ENCODE peak calls at places on chromosome 7, in ten cellular contexts. P is stimulated activated memory B cell treated with anti-CD40 and anti-IgM and Interleukin-4, amounts not matched to agents 10 μg/mL and 1 μg/mL and 100 μg/mL, for 72 hours; C is activated CD8-positive, alpha-beta T cell treated with anti-CD3 and anti-CD28 coated beads for 36 hours; Z is left lung; R is activated CD4-positive, alpha-beta T cell treated with anti-CD3 and anti-CD28 coated beads for 36 hours; T is stimulated activated naive CD8-positive, alpha-beta T cell treated with anti-CD3 and anti-CD28 coated beads, Interleukin-15, amount 100 ng/mL, for 72 hours; F is PC-3; Y is left cardiac atrium; J is HepG2; U is left lobe of liver. K is an unnamed sample.

GRCh38 chr7:112866424-112866823 is 76.2 kb upstream of the TMEM168 start:
- ATAC-seq in P (peak; percentile 60), C (no peak), Z (peak; percentile 87), R (no peak), T (no peak), F (no peak), Y (peak; percentile 47), J (no peak), U (no peak), K (no peak)

GRCh38 chr7:4241791-4242190 is 440.3 kb upstream of the FOXK1 start:
- ATAC-seq in P (no peak), C (no peak), Z (no peak), R (no peak), T (no peak), F (no peak), Y (no peak), J (peak; percentile 40), U (no peak), K (no peak)

GRCh38 chr7:76340617-76341131 is 18.1 kb downstream of the YWHAG start:
- ATAC-seq in P (no peak), C (no peak), Z (no peak), R (no peak), T (no peak), F (peak; percentile 21), Y (peak; percentile 9), J (no peak), U (no peak), K (no peak)

GRCh38 chr7:50331564-50332208 is 27.2 kb downstream of the IKZF1 start:
- ATAC-seq in P (peak; percentile 80), C (peak; percentile 64), Z (peak; percentile 82), R (peak; percentile 75), T (peak; percentile 88), F (no peak), Y (no peak), J (no peak), U (no peak), K (peak; percentile 81)

GRCh38 chr7:88927-89921 is 103.1 kb upstream of the FAM20C start:
- ATAC-seq in P (peak; percentile 49), C (peak; percentile 80), Z (peak; percentile 53), R (peak; percentile 44), T (peak; percentile 43), F (peak; percentile 86), Y (peak; percentile 60), J (no peak), U (no peak), K (peak; percentile 86)

GRCh38 chr7:1752771-1753562 is 82.9 kb downstream of the ELFN1 start:
- ATAC-seq in P (no peak), C (peak; percentile 34), Z (no peak), R (no peak), T (no peak), F (no peak), Y (no peak), J (no peak), U (no peak), K (no peak)

GRCh38 chr7:149714910-149715471 is 58.4 kb downstream of the ZNF467 start:
- ATAC-seq in P (peak; percentile 46), C (peak; percentile 6), Z (peak; percentile 5), R (peak; percentile 34), T (peak; percentile 37), F (no peak), Y (no peak), J (peak; percentile 29), U (no peak), K (peak; percentile 41)

GRCh38 chr7:117565226-117565625 is 85.4 kb downstream of the CFTR start:
- ATAC-seq in P (no peak), C (no peak), Z (peak; percentile 92), R (no peak), T (no peak), F (peak; percentile 65), Y (no peak), J (no peak), U (peak; percentile 52), K (no peak)

GRCh38 chr7:78207262-78207661 is 408.7 kb downstream of the PHTF2 start:
- ATAC-seq in P (no peak), C (no peak), Z (no peak), R (no peak), T (no peak), F (no peak), Y (no peak), J (no peak), U (no peak), K (no peak)

GRCh38 chr7:158771213-158771817 is 58.0 kb downstream of the ESYT2 start:
- ATAC-seq in P (peak; percentile 36), C (peak; percentile 45), Z (no peak), R (peak; percentile 35), T (no peak), F (no peak), Y (no peak), J (no peak), U (no peak), K (no peak)

GRCh38 chr7:51949726-51950644 is 633.4 kb upstream of the COBL start:
- ATAC-seq in P (no peak), C (no peak), Z (no peak), R (no peak), T (no peak), F (no peak), Y (no peak), J (no peak), U (no peak), K (no peak)

GRCh38 chr7:114630186-114630824 is 215.7 kb downstream of the FOXP2 start:
- ATAC-seq in P (peak; percentile 39), C (no peak), Z (no peak), R (no peak), T (no peak), F (no peak), Y (no peak), J (no peak), U (no peak), K (no peak)

GRCh38 chr7:70346844-70347462 is 748.7 kb downstream of the AUTS2 start:
- ATAC-seq in P (no peak), C (no peak), Z (no peak), R (peak; percentile 47), T (peak; percentile 35), F (no peak), Y (no peak), J (no peak), U (no peak), K (peak; percentile 66)

GRCh38 chr7:116025098-116025809 is 5.3 kb downstream of the TFEC start:
- ATAC-seq in P (no peak), C (no peak), Z (peak; percentile 69), R (no peak), T (no peak), F (no peak), Y (no peak), J (no peak), U (peak; percentile 33), K (no peak)

GRCh38 chr7:90064370-90064769 is 89.9 kb upstream of the STEAP1 start:
- ATAC-seq in P (no peak), C (no peak), Z (no peak), R (no peak), T (no peak), F (no peak), Y (no peak), J (no peak), U (no peak), K (no peak)

GRCh38 chr7:44313016-44313415 is 12.4 kb downstream of the CAMK2B start:
- ATAC-seq in P (no peak), C (no peak), Z (no peak), R (no peak), T (no peak), F (no peak), Y (no peak), J (no peak), U (no peak), K (no peak)

GRCh38 chr7:104890216-104890615 is 123.8 kb upstream of the KMT2E start:
- ATAC-seq in P (no peak), C (no peak), Z (no peak), R (no peak), T (no peak), F (no peak), Y (no peak), J (no peak), U (no peak), K (no peak)

GRCh38 chr7:1938788-1939433 is 268.8 kb downstream of the ELFN1 start:
- ATAC-seq in P (peak; percentile 2), C (no peak), Z (peak; percentile 2), R (peak; percentile 3), T (no peak), F (no peak), Y (no peak), J (no peak), U (peak; percentile 14), K (no peak)

GRCh38 chr7:41979834-41980307 is 257.1 kb downstream of the GLI3 start:
- ATAC-seq in P (no peak), C (no peak), Z (peak; percentile 50), R (no peak), T (no peak), F (peak; percentile 51), Y (peak; percentile 44), J (peak; percentile 85), U (peak; percentile 49), K (no peak)

GRCh38 chr7:41567350-41568114 is 135.4 kb downstream of the INHBA start:
- ATAC-seq in P (peak; percentile 48), C (no peak), Z (no peak), R (no peak), T (no peak), F (peak; percentile 50), Y (no peak), J (no peak), U (no peak), K (no peak)

GRCh38 chr7:45235905-45236304 is 78.3 kb downstream of the RAMP3 start:
- ATAC-seq in P (no peak), C (no peak), Z (no peak), R (no peak), T (no peak), F (no peak), Y (no peak), J (no peak), U (no peak), K (no peak)

GRCh38 chr7:107007004-107007891 is 37.3 kb upstream of the PRKAR2B start:
- ATAC-seq in P (no peak), C (no peak), Z (no peak), R (no peak), T (no peak), F (no peak), Y (peak; percentile 96), J (no peak), U (peak; percentile 42), K (no peak)

GRCh38 chr7:36272567-36273269 is 116.9 kb upstream of the ANLN start:
- ATAC-seq in P (no peak), C (no peak), Z (peak; percentile 68), R (no peak), T (no peak), F (no peak), Y (no peak), J (peak; percentile 92), U (peak; percentile 90), K (no peak)

GRCh38 chr7:122137291-122138077 is 6.6 kb downstream of the AASS start:
- ATAC-seq in P (no peak), C (no peak), Z (peak; percentile 63), R (no peak), T (no peak), F (no peak), Y (no peak), J (peak; percentile 47), U (peak; percentile 22), K (no peak)

GRCh38 chr7:18893156-18893555 is 224.3 kb downstream of the TWIST1 start:
- ATAC-seq in P (no peak), C (no peak), Z (no peak), R (no peak), T (no peak), F (no peak), Y (no peak), J (no peak), U (no peak), K (no peak)

GRCh38 chr7:135853008-135853407 is 104.4 kb upstream of the FAM180A start:
- ATAC-seq in P (no peak), C (no peak), Z (no peak), R (no peak), T (no peak), F (no peak), Y (no peak), J (no peak), U (no peak), K (no peak)

GRCh38 chr7:132915652-132916051 is 166.2 kb downstream of the CHCHD3 start:
- ATAC-seq in P (no peak), C (no peak), Z (no peak), R (no peak), T (no peak), F (no peak), Y (no peak), J (peak; percentile 68), U (peak; percentile 37), K (no peak)

GRCh38 chr7:2411815-2412586 is 8.6 kb downstream of the CHST12 start:
- ATAC-seq in P (no peak), C (no peak), Z (peak; percentile 67), R (no peak), T (no peak), F (peak; percentile 49), Y (no peak), J (peak; percentile 93), U (peak; percentile 31), K (no peak)